ENCODE peak calls at places on chromosomes 5 and 9, in six cellular contexts. Z is AG20443; R is posterior vena cava; T is NCI-H524 treated with DMSO at 0.1 percent for 48 hours; G is GM23248; A is stimulated activated CD4-positive, alpha-beta T cell treated with anti-CD3 and anti-CD28 coated beads, Interleukin-2, amount 100 ng/mL, for 48 hours. I is an unnamed sample.

GRCh38 chr9:37156781-37157356 is 36.5 kb downstream of the ZCCHC7 start:
- DNase-seq in Z (peak), R (no peak), T (no peak), G (peak), A (no peak), I (no peak)

GRCh38 chr9:136535070-136535469 is 10.8 kb downstream of the NOTCH1 start:
- DNase-seq in Z (no peak), R (no peak), T (no peak), G (no peak), A (no peak), I (no peak)

GRCh38 chr5:116097301-116097700 is 12.5 kb downstream of the COMMD10 start:
- DNase-seq in Z (peak), R (no peak), T (no peak), G (no peak), A (no peak), I (no peak)

GRCh38 chr5:40391642-40392041 is 288.1 kb upstream of the PTGER4 start:
- DNase-seq in Z (no peak), R (no peak), T (no peak), G (no peak), A (no peak), I (no peak)

GRCh38 chr9:96400132-96400910 is 16.8 kb upstream of the SLC35D2 start:
- DNase-seq in Z (no peak), R (no peak), T (no peak), G (no peak), A (no peak), I (no peak)

GRCh38 chr5:16617272-16617973 is 626 bp upstream of the RETREG1 start:
- DNase-seq in Z (no peak), R (no peak), T (no peak), G (no peak), A (peak), I (no peak)

GRCh38 chr5:52870448-52870847 is 82.7 kb downstream of the ITGA1 start:
- DNase-seq in Z (peak), R (no peak), T (no peak), G (peak), A (no peak), I (no peak)

GRCh38 chr9:89664896-89665329 is 60.1 kb downstream of the GADD45G start:
- DNase-seq in Z (no peak), R (no peak), T (no peak), G (no peak), A (no peak), I (no peak)

GRCh38 chr9:14515564-14516198 is 177.6 kb downstream of the ZDHHC21 start:
- DNase-seq in Z (no peak), R (no peak), T (peak), G (no peak), A (no peak), I (no peak)

GRCh38 chr9:98892296-98892695 is 51.4 kb upstream of the COL15A1 start:
- DNase-seq in Z (no peak), R (no peak), T (no peak), G (no peak), A (no peak), I (no peak)

GRCh38 chr9:116329470-116329869 is 175.9 kb downstream of the PAPPA start:
- DNase-seq in Z (no peak), R (no peak), T (no peak), G (no peak), A (no peak), I (no peak)

GRCh38 chr5:26894719-26895263 is 143.6 kb downstream of the CDH9 start:
- DNase-seq in Z (no peak), R (no peak), T (no peak), G (no peak), A (no peak), I (no peak)

GRCh38 chr9:120921751-120922181 is 4.8 kb downstream of the TRAF1 start:
- DNase-seq in Z (no peak), R (no peak), T (no peak), G (no peak), A (no peak), I (no peak)

GRCh38 chr9:120914953-120915352 is 11.6 kb downstream of the TRAF1 start:
- DNase-seq in Z (no peak), R (no peak), T (no peak), G (peak), A (no peak), I (no peak)

GRCh38 chr9:110638381-110638954 is 30.1 kb upstream of the MUSK start:
- DNase-seq in Z (no peak), R (no peak), T (no peak), G (peak), A (no peak), I (no peak)

GRCh38 chr5:78555870-78556269 is 92.7 kb downstream of the LHFPL2 start:
- DNase-seq in Z (no peak), R (no peak), T (no peak), G (no peak), A (no peak), I (no peak)

I was measured in NCI-H2171.